ENCODE peak calls at places on chromosomes 11 and 22, in nine cellular contexts. X, R, B, U, T, G, C, S and V are unnamed samples.

GRCh38 chr22:37020192-37020479 is 594 bp downstream of the MPST start:
- DNase-seq in U (peak; percentile 35), T (peak; percentile 51), S (no peak), B (no peak), G (no peak), R (no peak), X (peak; percentile 75), C (no peak), V (peak; percentile 60)

GRCh38 chr11:126307706-126308105 is 3.8 kb downstream of the DCPS start:
- DNase-seq in X (no peak), G (no peak), B (no peak), C (no peak), T (peak; percentile 73), S (no peak), U (no peak), R (peak; percentile 18), V (peak; percentile 51)

GRCh38 chr11:115471367-115471766 is 32.8 kb downstream of the CADM1 start:
- DNase-seq in S (no peak), U (no peak), G (no peak), C (no peak), B (no peak), R (no peak), X (no peak), T (no peak), V (no peak)

GRCh38 chr11:122102426-122102825 is 13.6 kb downstream of the BLID start:
- DNase-seq in G (no peak), U (no peak), X (no peak), B (no peak), R (no peak), T (no peak), S (no peak), C (no peak), V (no peak)

GRCh38 chr11:110435780-110436717 is 6.3 kb downstream of the FDX1 start:
- DNase-seq in T (peak; percentile 48), R (no peak), B (no peak), X (no peak), U (no peak), G (no peak), S (no peak), C (no peak), V (peak; percentile 87)

GRCh38 chr11:44454686-44455085 is 110.8 kb upstream of the CD82 start:
- DNase-seq in T (no peak), U (no peak), S (no peak), B (no peak), G (no peak), C (no peak), R (no peak), X (no peak), V (no peak)

GRCh38 chr22:39181778-39182177 is 29.3 kb upstream of the CBX7 start:
- DNase-seq in X (no peak), U (no peak), C (no peak), S (no peak), T (no peak), B (no peak), R (no peak), G (no peak), V (no peak)

GRCh38 chr11:91984033-91984568 is 240.5 kb upstream of the FAT3 start:
- DNase-seq in S (no peak), X (no peak), B (no peak), G (no peak), R (no peak), C (no peak), U (no peak), T (no peak), V (no peak)

GRCh38 chr11:71986131-71986530 is 12.6 kb upstream of the IL18BP start:
- DNase-seq in X (no peak), C (no peak), S (no peak), B (no peak), U (no peak), R (no peak), T (no peak), G (no peak), V (no peak)

GRCh38 chr22:30537083-30537731 is 9.3 kb downstream of the SEC14L6 start:
- DNase-seq in B (no peak), T (no peak), X (no peak), S (no peak), U (no peak), C (no peak), G (no peak), R (no peak), V (no peak)

GRCh38 chr11:95924414-95924760 is 480 bp upstream of the MTMR2 start:
- DNase-seq in G (no peak), S (no peak), C (no peak), B (no peak), R (peak; percentile 24), T (peak; percentile 57), U (no peak), X (no peak), V (peak; percentile 63)

GRCh38 chr11:31968774-31969433 is 122.0 kb upstream of the RCN1 start:
- DNase-seq in B (no peak), U (no peak), R (no peak), G (no peak), S (peak; percentile 58), T (peak; percentile 80), X (no peak), C (no peak), V (peak; percentile 49)

GRCh38 chr11:587978-588380 is 11.7 kb downstream of the PHRF1 start:
- DNase-seq in U (no peak), T (peak; percentile 73), B (peak; percentile 54), G (no peak), C (no peak), S (no peak), X (no peak), R (no peak), V (peak; percentile 87)

GRCh38 chr11:113314065-113314388 is 356 bp upstream of the TTC12 start:
- DNase-seq in X (no peak), B (no peak), R (no peak), C (no peak), G (no peak), T (no peak), U (no peak), S (no peak), V (no peak)

GRCh38 chr22:48422900-48423480 is 1404.7 kb downstream of the BRD1 start:
- DNase-seq in X (no peak), R (peak; percentile 42), G (no peak), S (no peak), T (no peak), C (no peak), U (no peak), B (no peak), V (no peak)

GRCh38 chr11:44987506-44987905 is 36.8 kb upstream of the TP53I11 start:
- DNase-seq in G (no peak), X (no peak), R (no peak), B (no peak), U (no peak), T (no peak), S (no peak), C (no peak), V (no peak)

GRCh38 chr22:48885919-48886305 is 941.8 kb downstream of the BRD1 start:
- DNase-seq in S (no peak), X (no peak), G (no peak), T (no peak), R (no peak), C (no peak), U (no peak), B (no peak), V (no peak)

GRCh38 chr22:49965291-49966040 is 4.9 kb downstream of the PIM3 start:
- DNase-seq in X (peak; percentile 16), B (no peak), U (no peak), C (no peak), S (no peak), R (no peak), T (no peak), G (no peak), V (no peak)

GRCh38 chr11:64358907-64359711 is at the start of gene RPS6KA4:
- DNase-seq in R (peak; percentile 50), X (peak; percentile 73), U (peak; percentile 14), C (no peak), G (no peak), B (peak; percentile 71), T (peak; percentile 50), S (no peak), V (peak; percentile 48)

GRCh38 chr11:86624366-86624765 is 48.0 kb downstream of the ME3 start:
- DNase-seq in X (no peak), B (no peak), U (no peak), R (no peak), C (no peak), G (no peak), S (no peak), T (no peak), V (peak; percentile 21)